ENCODE peak calls at places on chromosomes 7 and 10, in five cellular contexts. P is Calu3; Y is COLO829; L is CD8-positive, alpha-beta T cell; T is astrocyte of the cerebellum. F is an unnamed sample.

GRCh38 chr7:106284516-106285050 is at the start of gene NAMPT:
- DNase-seq in P (peak), Y (no peak), L (peak), T (no peak), F (no peak)

GRCh38 chr10:119177708-119178370 is 773 bp downstream of the PRDX3 start:
- DNase-seq in P (no peak), Y (no peak), L (no peak), T (no peak), F (peak)

GRCh38 chr7:74217455-74218342 is 7.9 kb downstream of the LAT2 start:
- DNase-seq in P (no peak), Y (no peak), L (no peak), T (no peak), F (peak)

GRCh38 chr10:58590152-58590551 is 77.5 kb downstream of the BICC1 start:
- DNase-seq in P (peak), Y (peak), L (no peak), T (peak), F (no peak)

GRCh38 chr10:79019441-79019840 is 49.3 kb upstream of the ZMIZ1 start:
- DNase-seq in P (no peak), Y (peak), L (no peak), T (no peak), F (no peak)

GRCh38 chr7:141737118-141737835 is 881 bp upstream of the SSBP1 start:
- DNase-seq in P (peak), Y (no peak), L (no peak), T (no peak), F (no peak)

GRCh38 chr10:110664483-110665420 is 20.6 kb downstream of the RBM20 start:
- DNase-seq in P (peak), Y (peak), L (no peak), T (peak), F (no peak)

GRCh38 chr10:35307297-35307696 is 29.0 kb upstream of the CCNY start:
- DNase-seq in P (peak), Y (no peak), L (no peak), T (no peak), F (no peak)

GRCh38 chr7:150994141-150994837 is 3.5 kb downstream of the NOS3 start:
- DNase-seq in P (no peak), Y (no peak), L (no peak), T (no peak), F (no peak)

GRCh38 chr7:1087462-1087809 is 477 bp upstream of the GPER1 start:
- DNase-seq in P (no peak), Y (no peak), L (no peak), T (no peak), F (no peak)

GRCh38 chr7:43028106-43028505 is 84.3 kb upstream of the HECW1 start:
- DNase-seq in P (no peak), Y (no peak), L (no peak), T (no peak), F (no peak)

GRCh38 chr7:5507026-5507425 is 83.4 kb upstream of the TNRC18 start:
- DNase-seq in P (no peak), Y (no peak), L (no peak), T (no peak), F (no peak)

GRCh38 chr10:102150970-102151773 is 1.0 kb upstream of the NOLC1 start:
- DNase-seq in P (no peak), Y (no peak), L (no peak), T (no peak), F (no peak)

GRCh38 chr7:2103071-2103898 is 129.5 kb downstream of the MAD1L1 start:
- DNase-seq in P (no peak), Y (no peak), L (no peak), T (no peak), F (no peak)

GRCh38 chr7:157479326-157479725 is 142.5 kb downstream of the DNAJB6 start:
- DNase-seq in P (no peak), Y (no peak), L (no peak), T (no peak), F (no peak)

GRCh38 chr7:98394377-98394836 is 6.5 kb downstream of the BAIAP2L1 start:
- DNase-seq in P (no peak), Y (no peak), L (no peak), T (peak), F (no peak)

GRCh38 chr10:108427081-108427480 is 1262.6 kb upstream of the SORCS1 start:
- DNase-seq in P (no peak), Y (no peak), L (no peak), T (no peak), F (no peak)

GRCh38 chr7:101519324-101520017 is 109.6 kb downstream of the MYL10 start:
- DNase-seq in P (no peak), Y (no peak), L (no peak), T (no peak), F (no peak)

GRCh38 chr7:46317256-46317655 is 396.2 kb upstream of the IGFBP3 start:
- DNase-seq in P (no peak), Y (no peak), L (no peak), T (no peak), F (no peak)

GRCh38 chr7:105353752-105354328 is 34.9 kb downstream of the SRPK2 start:
- DNase-seq in P (no peak), Y (no peak), L (peak), T (no peak), F (no peak)

F was measured in activated T-helper 1 cell treated with anti-CD3 and anti-CD28 coated beads, Interleukin-12 subunit alpha, Interleukin-12 subunit beta, Interleukin-2, Interleukin-4 antibody, amounts not matched to agents 30 ng/mL and 10 ng/mL and 1 ng/mL, durations not matched to agents 14 hours and 24 hours and 36 hours.